ENCODE peak calls at places on chromosome 17, in nine cellular contexts. One of them, this sample, is unnamed.

GRCh38 chr17:10385871-10386270 is 13.1 kb upstream of the MYH13 start:
- DNase-seq in MM.1S: no peak
- DNase-seq in Karpas-422: no peak
- DNase-seq in ovary: no peak
- DNase-seq in heart right ventricle: no peak
- DNase-seq in heart left ventricle: no peak
- DNase-seq in CD8-positive, alpha-beta T cell: no peak
- DNase-seq in uterus: no peak
- DNase-seq in sigmoid colon: no peak
- DNase-seq in this sample: no peak

GRCh38 chr17:80124351-80124981 is 22.5 kb downstream of the EIF4A3 start:
- DNase-seq in MM.1S: no peak
- DNase-seq in Karpas-422: peak
- DNase-seq in ovary: no peak
- DNase-seq in heart right ventricle: no peak
- DNase-seq in heart left ventricle: no peak
- DNase-seq in CD8-positive, alpha-beta T cell: no peak
- DNase-seq in uterus: no peak
- DNase-seq in sigmoid colon: peak
- DNase-seq in this sample: no peak

GRCh38 chr17:31677681-31678080 is 181.4 kb downstream of the COPRS start:
- DNase-seq in MM.1S: no peak
- DNase-seq in Karpas-422: no peak
- DNase-seq in ovary: no peak
- DNase-seq in heart right ventricle: no peak
- DNase-seq in heart left ventricle: no peak
- DNase-seq in CD8-positive, alpha-beta T cell: no peak
- DNase-seq in uterus: no peak
- DNase-seq in sigmoid colon: no peak
- DNase-seq in this sample: no peak

GRCh38 chr17:51743477-51743876 is 415.0 kb downstream of the CA10 start:
- DNase-seq in MM.1S: no peak
- DNase-seq in Karpas-422: no peak
- DNase-seq in ovary: no peak
- DNase-seq in heart right ventricle: no peak
- DNase-seq in heart left ventricle: no peak
- DNase-seq in CD8-positive, alpha-beta T cell: no peak
- DNase-seq in uterus: no peak
- DNase-seq in sigmoid colon: no peak
- DNase-seq in this sample: no peak

GRCh38 chr17:63278731-63279442 is 167.2 kb downstream of the CYB561 start:
- DNase-seq in MM.1S: no peak
- DNase-seq in Karpas-422: no peak
- DNase-seq in ovary: no peak
- DNase-seq in heart right ventricle: no peak
- DNase-seq in heart left ventricle: no peak
- DNase-seq in CD8-positive, alpha-beta T cell: no peak
- DNase-seq in uterus: no peak
- DNase-seq in sigmoid colon: no peak
- DNase-seq in this sample: no peak

GRCh38 chr17:78725448-78726021 is 56.5 kb downstream of the CYTH1 start:
- DNase-seq in MM.1S: peak
- DNase-seq in Karpas-422: no peak
- DNase-seq in ovary: no peak
- DNase-seq in heart right ventricle: no peak
- DNase-seq in heart left ventricle: no peak
- DNase-seq in CD8-positive, alpha-beta T cell: no peak
- DNase-seq in uterus: no peak
- DNase-seq in sigmoid colon: no peak
- DNase-seq in this sample: no peak

GRCh38 chr17:36937961-36938565 is 788 bp downstream of the LHX1 start:
- DNase-seq in MM.1S: no peak
- DNase-seq in Karpas-422: no peak
- DNase-seq in ovary: no peak
- DNase-seq in heart right ventricle: no peak
- DNase-seq in heart left ventricle: no peak
- DNase-seq in CD8-positive, alpha-beta T cell: peak
- DNase-seq in uterus: no peak
- DNase-seq in sigmoid colon: no peak
- DNase-seq in this sample: no peak

GRCh38 chr17:55699178-55699865 is 23.3 kb downstream of the TMEM100 start:
- DNase-seq in MM.1S: no peak
- DNase-seq in Karpas-422: no peak
- DNase-seq in ovary: no peak
- DNase-seq in heart right ventricle: peak
- DNase-seq in heart left ventricle: peak
- DNase-seq in CD8-positive, alpha-beta T cell: no peak
- DNase-seq in uterus: peak
- DNase-seq in sigmoid colon: no peak
- DNase-seq in this sample: no peak

GRCh38 chr17:77208217-77208808 is 67.5 kb downstream of the SEC14L1 start:
- DNase-seq in MM.1S: peak
- DNase-seq in Karpas-422: no peak
- DNase-seq in ovary: peak
- DNase-seq in heart right ventricle: peak
- DNase-seq in heart left ventricle: peak
- DNase-seq in CD8-positive, alpha-beta T cell: no peak
- DNase-seq in uterus: peak
- DNase-seq in sigmoid colon: no peak
- DNase-seq in this sample: peak

GRCh38 chr17:14134456-14134855 is 65.2 kb downstream of the COX10 start:
- DNase-seq in MM.1S: no peak
- DNase-seq in Karpas-422: no peak
- DNase-seq in ovary: no peak
- DNase-seq in heart right ventricle: no peak
- DNase-seq in heart left ventricle: no peak
- DNase-seq in CD8-positive, alpha-beta T cell: no peak
- DNase-seq in uterus: no peak
- DNase-seq in sigmoid colon: no peak
- DNase-seq in this sample: no peak

GRCh38 chr17:7438050-7438614 is 1.2 kb upstream of the FGF11 start:
- DNase-seq in MM.1S: no peak
- DNase-seq in Karpas-422: no peak
- DNase-seq in ovary: no peak
- DNase-seq in heart right ventricle: peak
- DNase-seq in heart left ventricle: peak
- DNase-seq in CD8-positive, alpha-beta T cell: peak
- DNase-seq in uterus: peak
- DNase-seq in sigmoid colon: no peak
- DNase-seq in this sample: no peak

GRCh38 chr17:82076785-82077591 is 11.4 kb upstream of the DUS1L start:
- DNase-seq in MM.1S: no peak
- DNase-seq in Karpas-422: no peak
- DNase-seq in ovary: no peak
- DNase-seq in heart right ventricle: no peak
- DNase-seq in heart left ventricle: no peak
- DNase-seq in CD8-positive, alpha-beta T cell: no peak
- DNase-seq in uterus: no peak
- DNase-seq in sigmoid colon: no peak
- DNase-seq in this sample: no peak

GRCh38 chr17:70172921-70173320 is 3.6 kb downstream of the KCNJ2 start:
- DNase-seq in MM.1S: no peak
- DNase-seq in Karpas-422: no peak
- DNase-seq in ovary: no peak
- DNase-seq in heart right ventricle: no peak
- DNase-seq in heart left ventricle: no peak
- DNase-seq in CD8-positive, alpha-beta T cell: no peak
- DNase-seq in uterus: no peak
- DNase-seq in sigmoid colon: no peak
- DNase-seq in this sample: no peak

GRCh38 chr17:69654981-69655581 is 240.6 kb downstream of the MAP2K6 start:
- DNase-seq in MM.1S: peak
- DNase-seq in Karpas-422: peak
- DNase-seq in ovary: no peak
- DNase-seq in heart right ventricle: no peak
- DNase-seq in heart left ventricle: no peak
- DNase-seq in CD8-positive, alpha-beta T cell: no peak
- DNase-seq in uterus: no peak
- DNase-seq in sigmoid colon: no peak
- DNase-seq in this sample: no peak

GRCh38 chr17:2054262-2054739 is 602 bp upstream of the HIC1 start:
- DNase-seq in MM.1S: no peak
- DNase-seq in Karpas-422: peak
- DNase-seq in ovary: peak
- DNase-seq in heart right ventricle: no peak
- DNase-seq in heart left ventricle: no peak
- DNase-seq in CD8-positive, alpha-beta T cell: no peak
- DNase-seq in uterus: peak
- DNase-seq in sigmoid colon: peak
- DNase-seq in this sample: no peak

GRCh38 chr17:2701996-2702741 is 9.4 kb downstream of the CLUH start:
- DNase-seq in MM.1S: no peak
- DNase-seq in Karpas-422: no peak
- DNase-seq in ovary: peak
- DNase-seq in heart right ventricle: no peak
- DNase-seq in heart left ventricle: no peak
- DNase-seq in CD8-positive, alpha-beta T cell: no peak
- DNase-seq in uterus: peak
- DNase-seq in sigmoid colon: peak
- DNase-seq in this sample: no peak

GRCh38 chr17:77723071-77723908 is 235.2 kb upstream of the TNRC6C start:
- DNase-seq in MM.1S: no peak
- DNase-seq in Karpas-422: no peak
- DNase-seq in ovary: no peak
- DNase-seq in heart right ventricle: no peak
- DNase-seq in heart left ventricle: no peak
- DNase-seq in CD8-positive, alpha-beta T cell: peak
- DNase-seq in uterus: no peak
- DNase-seq in sigmoid colon: no peak
- DNase-seq in this sample: no peak

GRCh38 chr17:64638552-64639198 is 23.4 kb downstream of the SMURF2 start:
- DNase-seq in MM.1S: no peak
- DNase-seq in Karpas-422: no peak
- DNase-seq in ovary: no peak
- DNase-seq in heart right ventricle: no peak
- DNase-seq in heart left ventricle: no peak
- DNase-seq in CD8-positive, alpha-beta T cell: no peak
- DNase-seq in uterus: no peak
- DNase-seq in sigmoid colon: no peak
- DNase-seq in this sample: no peak

GRCh38 chr17:27879987-27880608 is 13.1 kb downstream of the LYRM9 start:
- DNase-seq in MM.1S: peak
- DNase-seq in Karpas-422: peak
- DNase-seq in ovary: peak
- DNase-seq in heart right ventricle: peak
- DNase-seq in heart left ventricle: peak
- DNase-seq in CD8-positive, alpha-beta T cell: peak
- DNase-seq in uterus: peak
- DNase-seq in sigmoid colon: peak
- DNase-seq in this sample: peak

GRCh38 chr17:18974407-18975149 is 22.6 kb downstream of the SLC5A10 start:
- DNase-seq in MM.1S: no peak
- DNase-seq in Karpas-422: no peak
- DNase-seq in ovary: no peak
- DNase-seq in heart right ventricle: no peak
- DNase-seq in heart left ventricle: no peak
- DNase-seq in CD8-positive, alpha-beta T cell: no peak
- DNase-seq in uterus: no peak
- DNase-seq in sigmoid colon: no peak
- DNase-seq in this sample: no peak

GRCh38 chr17:40069751-40070643 is 7.2 kb downstream of the THRA start:
- DNase-seq in MM.1S: no peak
- DNase-seq in Karpas-422: peak
- DNase-seq in ovary: peak
- DNase-seq in heart right ventricle: peak
- DNase-seq in heart left ventricle: peak
- DNase-seq in CD8-positive, alpha-beta T cell: peak
- DNase-seq in uterus: peak
- DNase-seq in sigmoid colon: peak
- DNase-seq in this sample: peak
- H3K27ac ChIP-seq in MM.1S: no peak
- H3K27ac ChIP-seq in Karpas-422: no peak
- H3K27ac ChIP-seq in ovary: peak
- H3K27ac ChIP-seq in heart right ventricle: peak
- H3K27ac ChIP-seq in heart left ventricle: peak
- H3K27ac ChIP-seq in CD8-positive, alpha-beta T cell: peak
- H3K27ac ChIP-seq in uterus: peak
- H3K27ac ChIP-seq in sigmoid colon: peak
- H3K27ac ChIP-seq in this sample: peak

DNA sequence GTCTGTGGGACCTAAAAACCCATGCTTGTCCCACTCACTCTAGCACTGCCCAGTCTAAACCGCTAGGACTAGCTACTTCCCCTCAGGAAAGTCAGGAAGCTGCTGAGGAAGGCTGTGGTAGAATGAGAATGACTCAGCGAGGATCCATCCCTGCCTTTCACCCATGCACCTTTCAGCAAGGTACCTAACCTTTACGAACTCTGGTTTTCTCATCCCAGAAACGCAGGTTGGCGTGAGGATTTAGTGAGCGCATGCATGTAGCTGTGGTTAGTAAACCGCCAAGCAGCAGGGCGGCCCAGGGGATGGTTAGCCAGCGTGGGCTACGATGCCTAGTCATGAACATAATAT is 26.3 kb upstream of the RFFL start:
- DNase-seq in MM.1S: no peak
- DNase-seq in Karpas-422: no peak
- DNase-seq in ovary: no peak
- DNase-seq in heart right ventricle: peak
- DNase-seq in heart left ventricle: no peak
- DNase-seq in CD8-positive, alpha-beta T cell: no peak
- DNase-seq in uterus: peak
- DNase-seq in sigmoid colon: no peak
- DNase-seq in this sample: no peak
- H3K27ac ChIP-seq in MM.1S: peak
- H3K27ac ChIP-seq in Karpas-422: no peak
- H3K27ac ChIP-seq in ovary: no peak
- H3K27ac ChIP-seq in heart right ventricle: peak
- H3K27ac ChIP-seq in heart left ventricle: peak
- H3K27ac ChIP-seq in CD8-positive, alpha-beta T cell: peak
- H3K27ac ChIP-seq in uterus: peak
- H3K27ac ChIP-seq in sigmoid colon: peak
- H3K27ac ChIP-seq in this sample: peak

GRCh38 chr17:46028969-46029565 is 30.0 kb downstream of the STH start:
- DNase-seq in MM.1S: no peak
- DNase-seq in Karpas-422: peak
- DNase-seq in ovary: no peak
- DNase-seq in heart right ventricle: no peak
- DNase-seq in heart left ventricle: no peak
- DNase-seq in CD8-positive, alpha-beta T cell: no peak
- DNase-seq in uterus: no peak
- DNase-seq in sigmoid colon: no peak
- DNase-seq in this sample: no peak
- H3K27ac ChIP-seq in MM.1S: no peak
- H3K27ac ChIP-seq in Karpas-422: peak
- H3K27ac ChIP-seq in ovary: no peak
- H3K27ac ChIP-seq in heart right ventricle: no peak
- H3K27ac ChIP-seq in heart left ventricle: no peak
- H3K27ac ChIP-seq in CD8-positive, alpha-beta T cell: no peak
- H3K27ac ChIP-seq in uterus: no peak
- H3K27ac ChIP-seq in sigmoid colon: no peak
- H3K27ac ChIP-seq in this sample: no peak

GRCh38 chr17:42929497-42929844 is 28.9 kb downstream of the G6PC1 start:
- DNase-seq in MM.1S: no peak
- DNase-seq in Karpas-422: no peak
- DNase-seq in ovary: no peak
- DNase-seq in heart right ventricle: no peak
- DNase-seq in heart left ventricle: no peak
- DNase-seq in CD8-positive, alpha-beta T cell: no peak
- DNase-seq in uterus: no peak
- DNase-seq in sigmoid colon: no peak
- DNase-seq in this sample: no peak
- H3K27ac ChIP-seq in MM.1S: no peak
- H3K27ac ChIP-seq in Karpas-422: no peak
- H3K27ac ChIP-seq in ovary: no peak
- H3K27ac ChIP-seq in heart right ventricle: no peak
- H3K27ac ChIP-seq in heart left ventricle: no peak
- H3K27ac ChIP-seq in CD8-positive, alpha-beta T cell: no peak
- H3K27ac ChIP-seq in uterus: peak
- H3K27ac ChIP-seq in sigmoid colon: peak
- H3K27ac ChIP-seq in this sample: no peak